ENCODE peak calls at places on chromosomes 1 and 21, in four cellular contexts. B is tibial nerve, E is tibial artery, I is neuronal stem cell. R is an unnamed sample. For H3K4me1, H3K36me3 and H3K27me3, the result is how much of the 10 kb centered on the place peaks cover.

GRCh38 chr1:25543425-25544242 is at the start of gene LDLRAP1:
- DNase-seq in B (peak), E (peak), I (peak), R (peak)

GRCh38 chr1:160522622-160523345 is at the start of gene SLAMF6:
- DNase-seq in B (no peak), E (no peak), I (no peak), R (no peak)

GRCh38 chr1:155168456-155169210 is 4.5 kb downstream of the KRTCAP2 start:
- DNase-seq in B (no peak), E (peak), I (no peak), R (no peak)

GRCh38 chr21:9772348-9772672 is 749.1 kb upstream of the TPTE start:
- DNase-seq in B (no peak), E (no peak), I (no peak), R (no peak)

GRCh38 chr21:36491191-36491916 is 11.4 kb upstream of the CLDN14 start:
- DNase-seq in B (no peak), E (no peak), I (peak), R (no peak)

GRCh38 chr1:93680121-93681094 is 1.2 kb downstream of the BCAR3 start:
- DNase-seq in B (peak), E (peak), I (peak), R (peak)

GRCh38 chr1:32736812-32737791 is 34.5 kb upstream of the SYNC start:
- DNase-seq in B (no peak), E (no peak), I (peak), R (no peak)

GRCh38 chr1:51168266-51168845 is 66.3 kb downstream of the C1orf185 start:
- DNase-seq in B (no peak), E (no peak), I (no peak), R (no peak)

GRCh38 chr1:101733340-101733739 is 263.4 kb downstream of the OLFM3 start:
- DNase-seq in B (no peak), E (no peak), I (no peak), R (no peak)

DNA sequence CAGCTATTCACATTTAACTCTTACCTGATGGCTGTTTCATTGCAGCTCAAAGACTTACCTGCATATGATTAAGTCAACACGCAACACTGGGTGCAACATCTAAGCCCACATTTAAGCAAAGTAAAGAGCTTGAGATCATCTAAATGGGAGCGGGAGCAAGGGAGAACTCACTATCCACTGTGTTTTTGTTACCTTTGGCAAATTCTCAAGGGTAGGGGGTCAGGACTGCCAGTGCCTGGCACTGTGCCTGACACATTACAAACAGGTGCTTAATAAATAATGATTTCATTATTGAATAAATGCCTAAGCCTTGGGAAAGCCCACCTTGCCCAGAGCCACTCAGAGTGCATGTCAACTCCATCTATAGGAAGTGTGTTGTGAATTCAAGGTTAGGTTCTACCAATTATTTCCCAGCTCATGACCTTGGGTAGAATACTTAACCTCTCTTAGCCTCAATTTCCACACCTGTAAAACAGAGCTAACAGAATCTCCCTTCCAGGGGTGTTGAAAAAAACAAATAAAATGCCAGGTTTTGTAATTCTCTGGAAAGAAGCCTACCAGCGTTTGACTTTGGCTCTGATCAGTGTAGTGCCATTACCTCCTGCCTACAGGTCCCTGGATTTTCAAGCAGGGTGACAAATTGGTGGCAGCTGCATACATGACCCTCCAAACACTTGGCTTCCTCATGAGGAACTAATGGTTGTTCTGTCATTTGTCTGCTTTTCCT is 109.7 kb downstream of the TGFBR3 start:
- DNase-seq in B (no peak), E (no peak), I (no peak), R (no peak)
- H3K4me1 ChIP-seq in B (under half), E (under half), I (under half), R (under half)

DNA sequence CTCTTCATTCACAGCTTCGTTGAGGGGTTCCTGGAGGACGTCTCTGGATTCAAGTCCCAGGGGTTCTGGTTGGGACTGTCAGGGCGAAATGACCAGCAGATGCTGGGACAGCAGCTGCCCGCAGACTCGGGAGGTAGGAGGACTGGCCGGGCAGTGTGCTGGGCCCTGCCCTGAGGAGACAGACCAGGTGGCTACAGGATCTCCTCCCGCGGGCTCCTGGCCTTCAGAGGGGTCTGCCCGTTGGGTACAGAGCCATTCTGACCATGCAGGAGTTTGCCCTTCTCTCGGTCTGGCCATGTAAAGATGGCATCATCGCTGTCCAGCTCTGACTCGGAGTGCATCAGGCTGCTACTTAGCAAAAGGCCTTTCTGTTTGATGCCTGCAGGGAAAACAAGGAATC is 122.5 kb downstream of the KIAA0319L start:
- DNase-seq in B (no peak), E (no peak), I (no peak), R (no peak)
- H3K36me3 ChIP-seq in B (under half), E (under half), I (half or more), R (under half)

GRCh38 chr1:59011663-59012062 is 227.8 kb upstream of the JUN start:
- DNase-seq in B (no peak), E (no peak), I (no peak), R (no peak)

GRCh38 chr1:59013928-59014279 is 230.1 kb upstream of the JUN start:
- DNase-seq in B (no peak), E (no peak), I (no peak), R (no peak)

GRCh38 chr1:59013276-59013927 is 229.6 kb upstream of the JUN start:
- DNase-seq in B (peak), E (peak), I (peak), R (peak)

GRCh38 chr1:59014827-59015226 is 231.0 kb upstream of the JUN start:
- DNase-seq in B (no peak), E (no peak), I (no peak), R (no peak)

GRCh38 chr1:59012378-59012777 is 228.5 kb upstream of the JUN start:
- DNase-seq in B (no peak), E (no peak), I (no peak), R (no peak)
- H3K27me3 ChIP-seq in B (under half), E (under half), I (under half), R (under half)

GRCh38 chr1:211356723-211357418 is 30.2 kb downstream of the TRAF5 start:
- DNase-seq in B (no peak), E (no peak), I (no peak), R (no peak)
- H3K4me1 ChIP-seq in B (under half), E (under half), I (under half), R (under half)

DNA sequence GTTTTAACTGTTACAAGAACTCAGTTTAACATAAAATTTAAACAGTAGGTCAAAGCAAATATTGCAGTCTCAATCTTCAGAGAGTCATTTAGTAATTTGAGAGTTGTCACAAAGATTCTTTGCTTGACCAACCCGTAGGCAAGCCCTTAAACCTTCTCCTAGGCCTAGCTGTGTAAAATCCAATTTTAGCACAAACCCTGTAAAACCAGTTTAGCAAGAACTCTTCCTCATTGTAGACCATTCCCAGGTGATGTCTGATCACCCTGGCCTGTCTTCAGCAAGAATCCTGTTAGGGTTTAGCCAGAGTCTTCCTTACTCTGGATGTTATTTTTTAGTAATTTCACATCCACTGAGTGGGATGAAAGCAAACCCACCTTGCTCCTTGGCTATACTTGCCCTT is 30.1 kb downstream of the LRIG2 start:
- DNase-seq in B (no peak), E (no peak), I (no peak), R (no peak)
- H3K36me3 ChIP-seq in B (under half), E (half or more), I (half or more), R (half or more)

GRCh38 chr21:28913071-28913470 is 79.6 kb downstream of the LTN1 start:
- DNase-seq in B (no peak), E (no peak), I (no peak), R (no peak)
- H3K27me3 ChIP-seq in B (under half), E (under half), I (under half), R (under half)

GRCh38 chr1:174967845-174968705 is 31.7 kb upstream of the CACYBP start:
- DNase-seq in B (no peak), E (no peak), I (no peak), R (no peak)
- H3K4me1 ChIP-seq in B (under half), E (half or more), I (under half), R (under half)

DNA sequence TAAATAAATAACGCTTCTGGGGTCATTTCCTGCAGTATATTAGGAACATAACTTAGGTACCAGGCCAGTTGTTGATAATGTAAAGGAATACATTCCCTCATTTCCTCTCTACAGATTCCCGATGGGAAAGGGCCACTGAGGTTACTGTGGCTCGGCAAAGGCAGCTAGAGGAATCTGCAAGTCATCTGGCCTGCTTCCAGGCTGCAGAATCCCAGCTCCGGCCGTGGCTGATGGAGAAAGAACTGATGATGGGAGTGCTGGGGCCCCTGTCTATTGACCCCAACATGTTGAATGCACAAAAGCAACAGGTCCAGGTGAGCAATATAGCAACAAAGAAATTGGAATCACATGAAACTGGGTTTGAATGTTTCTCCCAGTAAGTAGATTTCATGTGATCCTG is 109.6 kb upstream of the BMP8A start:
- DNase-seq in B (no peak), E (no peak), I (no peak), R (no peak)
- H3K36me3 ChIP-seq in B (under half), E (half or more), I (half or more), R (half or more)

DNA sequence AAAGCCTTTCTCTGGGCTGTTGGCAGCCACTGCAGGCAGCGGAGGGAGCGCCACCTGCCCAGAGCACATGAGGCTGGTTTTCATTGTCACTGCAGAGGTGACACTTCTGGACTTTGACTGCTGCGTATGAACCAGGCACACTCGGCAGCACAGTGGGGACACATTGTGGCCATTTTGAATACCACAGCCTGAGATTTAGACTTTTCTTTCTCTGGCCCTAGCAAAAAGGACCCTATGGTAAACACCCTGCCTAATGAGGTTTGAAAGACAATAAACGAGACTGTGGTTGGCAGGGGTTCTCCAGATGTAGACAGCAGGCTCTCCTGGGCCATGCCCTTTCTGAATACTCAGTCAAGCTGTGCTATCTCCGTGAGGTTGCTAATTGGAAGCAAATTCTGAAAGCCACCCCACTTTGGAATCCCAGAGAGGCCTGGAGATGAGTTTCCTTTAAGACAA is 12.0 kb upstream of the KCNE2 start:
- DNase-seq in B (no peak), E (no peak), I (peak), R (no peak)
- H3K27me3 ChIP-seq in B (under half), E (under half), I (under half), R (under half)

GRCh38 chr1:39001516-39002389 is 10.7 kb downstream of the AKIRIN1 start:
- DNase-seq in B (no peak), E (no peak), I (no peak), R (no peak)
- H3K4me1 ChIP-seq in B (under half), E (under half), I (under half), R (under half)

R was measured in psoas muscle.